ENCODE peak calls at places on chromosomes 12 and 14, in six cellular contexts. One of them, this sample, is unnamed. For H3K4me1 and H3K9me3, the result is how much of the 10 kb centered on the place peaks cover.

GRCh38 chr14:89027097-89027740 is 202.8 kb downstream of the TTC8 start:
- DNase-seq in right atrium auricular region: no peak
- DNase-seq in HCT116: peak
- DNase-seq in hepatocyte: peak
- DNase-seq in MM.1S: peak
- DNase-seq in Peyer's patch: peak
- DNase-seq in this sample: peak

GRCh38 chr14:56087824-56088571 is 30.2 kb upstream of the PELI2 start:
- DNase-seq in right atrium auricular region: no peak
- DNase-seq in HCT116: no peak
- DNase-seq in hepatocyte: peak
- DNase-seq in MM.1S: no peak
- DNase-seq in Peyer's patch: no peak
- DNase-seq in this sample: no peak

GRCh38 chr14:76056128-76056527 is 70.6 kb downstream of the IFT43 start:
- DNase-seq in right atrium auricular region: no peak
- DNase-seq in HCT116: no peak
- DNase-seq in hepatocyte: no peak
- DNase-seq in MM.1S: no peak
- DNase-seq in Peyer's patch: no peak
- DNase-seq in this sample: peak

GRCh38 chr12:42868291-42868690 is 278.7 kb upstream of the PRICKLE1 start:
- DNase-seq in right atrium auricular region: no peak
- DNase-seq in HCT116: no peak
- DNase-seq in hepatocyte: no peak
- DNase-seq in MM.1S: peak
- DNase-seq in Peyer's patch: no peak
- DNase-seq in this sample: no peak

GRCh38 chr14:59339526-59339925 is 125.7 kb downstream of the GPR135 start:
- DNase-seq in right atrium auricular region: no peak
- DNase-seq in HCT116: no peak
- DNase-seq in hepatocyte: no peak
- DNase-seq in MM.1S: no peak
- DNase-seq in Peyer's patch: no peak
- DNase-seq in this sample: no peak

GRCh38 chr12:121637231-121637914 is 11.0 kb downstream of the ORAI1 start:
- DNase-seq in right atrium auricular region: no peak
- DNase-seq in HCT116: no peak
- DNase-seq in hepatocyte: no peak
- DNase-seq in MM.1S: no peak
- DNase-seq in Peyer's patch: peak
- DNase-seq in this sample: peak

GRCh38 chr12:47903151-47903611 is 1.6 kb downstream of the VDR start:
- DNase-seq in right atrium auricular region: no peak
- DNase-seq in HCT116: no peak
- DNase-seq in hepatocyte: peak
- DNase-seq in MM.1S: peak
- DNase-seq in Peyer's patch: no peak
- DNase-seq in this sample: peak

GRCh38 chr12:51070004-51070403 is 13.4 kb downstream of the CSRNP2 start:
- DNase-seq in right atrium auricular region: no peak
- DNase-seq in HCT116: no peak
- DNase-seq in hepatocyte: peak
- DNase-seq in MM.1S: no peak
- DNase-seq in Peyer's patch: no peak
- DNase-seq in this sample: no peak

GRCh38 chr14:104827173-104828055 is 26.5 kb downstream of the ZBTB42 start:
- DNase-seq in right atrium auricular region: no peak
- DNase-seq in HCT116: peak
- DNase-seq in hepatocyte: peak
- DNase-seq in MM.1S: peak
- DNase-seq in Peyer's patch: peak
- DNase-seq in this sample: peak

GRCh38 chr12:58877243-58877743 is 43.0 kb downstream of the LRIG3 start:
- DNase-seq in right atrium auricular region: no peak
- DNase-seq in HCT116: no peak
- DNase-seq in hepatocyte: peak
- DNase-seq in MM.1S: no peak
- DNase-seq in Peyer's patch: no peak
- DNase-seq in this sample: no peak

GRCh38 chr12:11765817-11766794 is 116.6 kb downstream of the ETV6 start:
- DNase-seq in right atrium auricular region: no peak
- DNase-seq in HCT116: no peak
- DNase-seq in hepatocyte: no peak
- DNase-seq in MM.1S: peak
- DNase-seq in Peyer's patch: peak
- DNase-seq in this sample: no peak
- H3K4me1 ChIP-seq in right atrium auricular region: under half
- H3K4me1 ChIP-seq in HCT116: under half
- H3K4me1 ChIP-seq in hepatocyte: under half
- H3K4me1 ChIP-seq in MM.1S: half or more
- H3K4me1 ChIP-seq in Peyer's patch: under half
- H3K4me1 ChIP-seq in this sample: under half

GRCh38 chr12:133206390-133206789 is 25.1 kb downstream of the ZNF268 start:
- DNase-seq in right atrium auricular region: no peak
- DNase-seq in HCT116: no peak
- DNase-seq in hepatocyte: no peak
- DNase-seq in MM.1S: no peak
- DNase-seq in Peyer's patch: no peak
- DNase-seq in this sample: no peak

GRCh38 chr12:133201888-133202287 is 20.6 kb downstream of the ZNF268 start:
- DNase-seq in right atrium auricular region: no peak
- DNase-seq in HCT116: no peak
- DNase-seq in hepatocyte: no peak
- DNase-seq in MM.1S: no peak
- DNase-seq in Peyer's patch: no peak
- DNase-seq in this sample: no peak

GRCh38 chr12:133204264-133204603 is 22.9 kb downstream of the ZNF268 start:
- DNase-seq in right atrium auricular region: no peak
- DNase-seq in HCT116: no peak
- DNase-seq in hepatocyte: no peak
- DNase-seq in MM.1S: no peak
- DNase-seq in Peyer's patch: no peak
- DNase-seq in this sample: no peak

GRCh38 chr12:133202493-133203343 is 21.4 kb downstream of the ZNF268 start:
- DNase-seq in right atrium auricular region: no peak
- DNase-seq in HCT116: no peak
- DNase-seq in hepatocyte: no peak
- DNase-seq in MM.1S: no peak
- DNase-seq in Peyer's patch: no peak
- DNase-seq in this sample: no peak

DNA sequence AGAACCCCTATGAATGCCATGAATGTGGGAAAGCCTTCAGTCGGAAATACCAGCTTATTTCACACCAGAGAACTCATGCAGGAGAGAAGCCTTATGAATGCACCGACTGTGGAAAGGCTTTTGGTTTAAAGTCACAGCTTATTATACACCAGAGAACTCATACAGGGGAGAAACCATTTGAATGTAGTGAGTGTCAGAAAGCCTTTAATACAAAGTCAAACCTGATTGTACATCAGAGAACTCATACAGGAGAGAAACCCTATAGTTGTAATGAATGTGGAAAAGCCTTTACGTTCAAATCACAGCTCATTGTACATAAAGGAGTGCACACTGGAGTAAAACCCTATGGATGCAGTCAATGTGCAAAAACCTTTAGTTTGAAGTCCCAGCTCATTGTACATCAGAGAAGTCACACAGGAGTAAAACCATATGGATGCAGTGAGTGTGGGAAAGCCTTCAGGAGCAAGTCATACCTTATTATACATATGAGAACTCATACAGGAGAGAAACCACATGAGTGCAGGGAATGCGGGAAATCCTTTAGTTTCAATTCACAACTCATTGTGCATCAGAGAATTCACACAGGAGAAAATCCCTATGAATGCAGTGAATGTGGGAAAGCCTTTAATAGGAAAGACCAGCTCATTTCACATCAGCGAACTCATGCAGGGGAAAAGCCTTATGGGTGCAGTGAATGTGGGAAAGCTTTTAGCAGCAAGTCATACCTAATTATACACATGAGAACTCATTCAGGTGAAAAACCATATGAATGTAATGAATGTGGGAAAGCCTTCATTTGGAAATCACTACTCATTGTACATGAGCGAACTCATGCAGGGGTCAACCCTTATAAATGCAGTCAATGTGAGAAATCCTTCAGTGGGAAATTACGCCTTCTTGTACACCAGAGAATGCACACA is 22.3 kb downstream of the ZNF268 start:
- DNase-seq in right atrium auricular region: no peak
- DNase-seq in HCT116: no peak
- DNase-seq in hepatocyte: no peak
- DNase-seq in MM.1S: no peak
- DNase-seq in Peyer's patch: no peak
- DNase-seq in this sample: no peak
- H3K9me3 ChIP-seq in right atrium auricular region: half or more
- H3K9me3 ChIP-seq in HCT116: half or more
- H3K9me3 ChIP-seq in hepatocyte: half or more
- H3K9me3 ChIP-seq in MM.1S: under half
- H3K9me3 ChIP-seq in Peyer's patch: under half
- H3K9me3 ChIP-seq in this sample: under half

GRCh38 chr12:110574044-110574443 is 9.1 kb downstream of the PPTC7 start:
- DNase-seq in right atrium auricular region: no peak
- DNase-seq in HCT116: no peak
- DNase-seq in hepatocyte: no peak
- DNase-seq in MM.1S: no peak
- DNase-seq in Peyer's patch: no peak
- DNase-seq in this sample: no peak

GRCh38 chr12:110578522-110579238 is 4.4 kb downstream of the PPTC7 start:
- DNase-seq in right atrium auricular region: no peak
- DNase-seq in HCT116: peak
- DNase-seq in hepatocyte: no peak
- DNase-seq in MM.1S: no peak
- DNase-seq in Peyer's patch: no peak
- DNase-seq in this sample: peak

GRCh38 chr12:110575326-110575725 is 7.8 kb downstream of the PPTC7 start:
- DNase-seq in right atrium auricular region: no peak
- DNase-seq in HCT116: no peak
- DNase-seq in hepatocyte: peak
- DNase-seq in MM.1S: no peak
- DNase-seq in Peyer's patch: no peak
- DNase-seq in this sample: peak

GRCh38 chr12:110577717-110578521 is 5.2 kb downstream of the PPTC7 start:
- DNase-seq in right atrium auricular region: no peak
- DNase-seq in HCT116: peak
- DNase-seq in hepatocyte: peak
- DNase-seq in MM.1S: no peak
- DNase-seq in Peyer's patch: no peak
- DNase-seq in this sample: peak

GRCh38 chr12:110576504-110576903 is 6.6 kb downstream of the PPTC7 start:
- DNase-seq in right atrium auricular region: no peak
- DNase-seq in HCT116: no peak
- DNase-seq in hepatocyte: no peak
- DNase-seq in MM.1S: no peak
- DNase-seq in Peyer's patch: no peak
- DNase-seq in this sample: no peak
- H3K4me1 ChIP-seq in right atrium auricular region: under half
- H3K4me1 ChIP-seq in HCT116: half or more
- H3K4me1 ChIP-seq in hepatocyte: under half
- H3K4me1 ChIP-seq in MM.1S: under half
- H3K4me1 ChIP-seq in Peyer's patch: under half
- H3K4me1 ChIP-seq in this sample: under half

DNA sequence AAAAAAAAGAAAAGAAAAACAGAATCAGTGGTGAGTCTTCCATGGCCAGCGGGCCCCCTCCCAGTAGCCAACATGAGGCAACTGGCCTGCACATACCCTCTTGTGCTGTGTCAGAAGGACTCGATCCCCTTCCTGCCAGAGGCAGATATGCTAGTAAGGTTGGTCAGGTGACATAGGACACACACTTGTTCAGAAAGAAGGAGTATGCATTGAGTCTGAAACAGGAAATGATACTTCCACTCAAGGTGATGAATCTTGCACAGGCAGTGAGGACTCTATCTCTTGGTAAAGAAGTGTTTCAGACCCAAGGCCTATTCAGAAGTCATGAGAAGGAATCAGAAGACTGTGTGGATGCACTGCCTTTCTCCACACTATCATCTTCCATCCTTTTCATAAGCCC is 269.7 kb upstream of the FAR2 start:
- DNase-seq in right atrium auricular region: no peak
- DNase-seq in HCT116: no peak
- DNase-seq in hepatocyte: no peak
- DNase-seq in MM.1S: peak
- DNase-seq in Peyer's patch: no peak
- DNase-seq in this sample: no peak
- H3K9me3 ChIP-seq in right atrium auricular region: under half
- H3K9me3 ChIP-seq in HCT116: under half
- H3K9me3 ChIP-seq in hepatocyte: under half
- H3K9me3 ChIP-seq in MM.1S: under half
- H3K9me3 ChIP-seq in Peyer's patch: under half
- H3K9me3 ChIP-seq in this sample: under half

DNA sequence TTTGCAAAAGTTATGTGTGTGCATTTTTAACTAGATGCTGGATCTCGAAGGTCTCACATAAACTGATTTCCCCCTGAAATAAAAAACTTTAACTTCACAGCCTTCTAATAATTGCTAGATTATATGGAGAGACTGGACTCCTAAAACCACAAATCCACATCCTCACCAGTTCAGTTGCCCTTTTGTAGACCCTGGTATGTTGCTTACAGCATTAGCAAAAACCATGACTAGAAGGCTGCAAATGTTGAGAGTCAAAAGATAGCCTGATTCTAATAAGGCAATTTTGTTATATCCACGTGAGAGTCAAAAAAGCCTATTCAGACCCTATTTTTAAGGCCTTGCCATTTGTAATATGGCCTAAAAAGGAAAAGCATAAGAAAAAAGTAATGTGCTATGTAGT is 37.4 kb downstream of the RASSF8 start:
- DNase-seq in right atrium auricular region: no peak
- DNase-seq in HCT116: no peak
- DNase-seq in hepatocyte: no peak
- DNase-seq in MM.1S: no peak
- DNase-seq in Peyer's patch: no peak
- DNase-seq in this sample: no peak
- H3K4me1 ChIP-seq in right atrium auricular region: under half
- H3K4me1 ChIP-seq in HCT116: under half
- H3K4me1 ChIP-seq in hepatocyte: under half
- H3K4me1 ChIP-seq in MM.1S: under half
- H3K4me1 ChIP-seq in Peyer's patch: under half
- H3K4me1 ChIP-seq in this sample: under half

GRCh38 chr14:19874842-19875241 is at the start of gene OR4K2:
- DNase-seq in right atrium auricular region: no peak
- DNase-seq in HCT116: no peak
- DNase-seq in hepatocyte: no peak
- DNase-seq in MM.1S: no peak
- DNase-seq in Peyer's patch: no peak
- DNase-seq in this sample: no peak

GRCh38 chr14:19873178-19873577 is 1.8 kb upstream of the OR4K2 start:
- DNase-seq in right atrium auricular region: no peak
- DNase-seq in HCT116: no peak
- DNase-seq in hepatocyte: no peak
- DNase-seq in MM.1S: no peak
- DNase-seq in Peyer's patch: no peak
- DNase-seq in this sample: no peak

GRCh38 chr14:19878029-19878642 is 3.2 kb downstream of the OR4K2 start:
- DNase-seq in right atrium auricular region: no peak
- DNase-seq in HCT116: peak
- DNase-seq in hepatocyte: no peak
- DNase-seq in MM.1S: peak
- DNase-seq in Peyer's patch: no peak
- DNase-seq in this sample: peak
- H3K9me3 ChIP-seq in right atrium auricular region: under half
- H3K9me3 ChIP-seq in HCT116: under half
- H3K9me3 ChIP-seq in hepatocyte: under half
- H3K9me3 ChIP-seq in MM.1S: under half
- H3K9me3 ChIP-seq in Peyer's patch: under half
- H3K9me3 ChIP-seq in this sample: under half

This sample was measured in small intestine.